ENCODE peak calls at places on chromosomes 6 and 20, in six cellular contexts. N is brain microvascular endothelial cell, V is left ventricle myocardium inferior, M is cardiac muscle cell, E is pancreas, H is H7. R is an unnamed sample.
A peak's percentile ranks its signal among the peaks of the same experiment; 100 is the strongest.

GRCh38 chr6:4491501-4492260 is 284.5 kb upstream of the CDYL start:
- DNase-seq in E (no peak), M (peak; percentile 18), V (no peak), N (peak; percentile 13), H (no peak), R (no peak)

GRCh38 chr20:43726811-43727338 is at the start of gene GTSF1L:
- DNase-seq in M (peak; percentile 71), E (no peak), V (no peak), N (peak; percentile 11), H (no peak), R (no peak)

GRCh38 chr6:21603516-21603952 is 10.0 kb downstream of the SOX4 start:
- DNase-seq in N (no peak), H (no peak), E (no peak), M (no peak), V (no peak), R (no peak)

GRCh38 chr6:147986891-147987290 is 355.7 kb upstream of the SASH1 start:
- DNase-seq in V (no peak), M (peak; percentile 62), N (no peak), E (no peak), H (no peak), R (no peak)

GRCh38 chr6:53294095-53294494 is 54.7 kb downstream of the ELOVL5 start:
- DNase-seq in M (peak; percentile 48), E (no peak), V (no peak), H (peak; percentile 53), N (no peak), R (no peak)

GRCh38 chr6:138107078-138107751 is at the start of gene PERP:
- DNase-seq in M (peak; percentile 38), E (peak; percentile 84), H (peak; percentile 79), V (peak; percentile 60), N (peak; percentile 15), R (no peak)

GRCh38 chr6:165049362-165049761 is 260.0 kb downstream of the C6orf118 start:
- DNase-seq in M (peak; percentile 28), V (no peak), H (peak; percentile 49), E (no peak), N (no peak), R (no peak)

GRCh38 chr6:38127284-38127683 is 307.8 kb downstream of the ZFAND3 start:
- DNase-seq in V (no peak), H (no peak), M (no peak), N (no peak), E (no peak), R (no peak)

GRCh38 chr6:31158863-31159855 is 770 bp downstream of the TCF19 start:
- DNase-seq in N (peak; percentile 2), V (no peak), M (peak; percentile 23), H (peak; percentile 89), E (no peak), R (no peak)

GRCh38 chr6:144346719-144347446 is 61.7 kb downstream of the UTRN start:
- DNase-seq in E (no peak), M (peak; percentile 72), H (no peak), N (peak; percentile 82), V (no peak), R (no peak)

GRCh38 chr6:130322673-130323268 is 43.0 kb upstream of the TMEM200A start:
- DNase-seq in E (peak; percentile 29), V (no peak), H (peak; percentile 27), N (peak; percentile 62), M (peak; percentile 84), R (no peak)

GRCh38 chr20:32727663-32728062 is 15.6 kb downstream of the COMMD7 start:
- DNase-seq in H (no peak), V (no peak), E (no peak), N (peak; percentile 75), M (peak; percentile 74), R (no peak)

GRCh38 chr6:6694368-6694780 is 105.9 kb downstream of the LY86 start:
- DNase-seq in E (no peak), H (peak; percentile 44), V (no peak), N (no peak), M (no peak), R (no peak)

GRCh38 chr20:50731930-50732690 is 730 bp downstream of the PARD6B start:
- DNase-seq in H (peak; percentile 73), V (no peak), N (no peak), E (no peak), M (no peak), R (no peak)

GRCh38 chr6:89951574-89952360 is 57.5 kb downstream of the GJA10 start:
- DNase-seq in H (peak; percentile 75), N (peak; percentile 45), M (peak; percentile 40), V (no peak), E (no peak), R (no peak)

GRCh38 chr20:31972481-31973386 is 4.8 kb downstream of the XKR7 start:
- DNase-seq in N (peak; percentile 11), H (no peak), E (no peak), V (no peak), M (no peak), R (peak; percentile 37)

GRCh38 chr6:150981669-150982068 is 116.2 kb downstream of the MTHFD1L start:
- DNase-seq in V (no peak), E (no peak), M (no peak), H (no peak), N (no peak), R (no peak)

GRCh38 chr20:5482791-5483190 is 166.0 kb upstream of the PROKR2 start:
- DNase-seq in N (peak; percentile 27), V (no peak), H (no peak), M (peak; percentile 56), E (no peak), R (no peak)

GRCh38 chr6:39790772-39791171 is 1.4 kb upstream of the DAAM2 start:
- DNase-seq in V (no peak), H (peak; percentile 18), N (no peak), E (no peak), M (no peak), R (no peak)

GRCh38 chr6:126477678-126478077 is 137.8 kb downstream of the CENPW start:
- DNase-seq in H (no peak), V (no peak), E (no peak), N (no peak), M (no peak), R (no peak)

GRCh38 chr6:112939543-112939942 is 592.4 kb downstream of the RFPL4B start:
- DNase-seq in V (no peak), N (no peak), E (no peak), H (no peak), M (peak; percentile 52), R (no peak)

GRCh38 chr6:150876598-150876997 is 11.1 kb downstream of the MTHFD1L start:
- DNase-seq in M (peak; percentile 27), N (no peak), E (peak; percentile 70), H (no peak), V (peak; percentile 63), R (no peak)

GRCh38 chr20:35315199-35316020 is 23.2 kb upstream of the FAM83C start:
- DNase-seq in V (no peak), E (no peak), N (no peak), H (no peak), M (no peak), R (no peak)

GRCh38 chr6:27495386-27496135 is 22.7 kb upstream of the ZNF184 start:
- DNase-seq in N (peak; percentile 92), V (peak; percentile 43), E (peak; percentile 41), H (peak; percentile 64), M (peak; percentile 79), R (no peak)

GRCh38 chr6:118171852-118172251 is 264.8 kb downstream of the SLC35F1 start:
- DNase-seq in H (no peak), M (no peak), V (no peak), N (no peak), E (no peak), R (no peak)

GRCh38 chr20:59010321-59010994 is 3.4 kb upstream of the CTSZ start:
- DNase-seq in N (no peak), M (peak; percentile 45), V (no peak), H (no peak), E (no peak), R (no peak)

GRCh38 chr6:137641474-137642077 is 147.4 kb upstream of the OLIG3 start:
- DNase-seq in N (peak; percentile 76), V (peak; percentile 45), E (peak; percentile 63), M (peak; percentile 85), H (peak; percentile 48), R (no peak)

GRCh38 chr20:45890077-45890996 is 671 bp downstream of the NEURL2 start:
- DNase-seq in E (peak; percentile 86), N (peak; percentile 83), V (peak; percentile 85), M (peak; percentile 92), H (peak; percentile 93), R (no peak)

GRCh38 chr6:2235782-2236495 is 9.5 kb downstream of the GMDS start:
- DNase-seq in M (no peak), H (no peak), N (no peak), V (no peak), E (no peak), R (no peak)

GRCh38 chr20:54318892-54319291 is 111.0 kb downstream of the PFDN4 start:
- DNase-seq in M (no peak), H (no peak), N (no peak), V (no peak), E (no peak), R (no peak)

GRCh38 chr20:54321688-54322087 is 113.8 kb downstream of the PFDN4 start:
- DNase-seq in N (no peak), M (no peak), H (no peak), V (no peak), E (no peak), R (no peak)

GRCh38 chr20:54324041-54324440 is 116.2 kb downstream of the PFDN4 start:
- DNase-seq in V (no peak), H (no peak), M (no peak), E (no peak), N (no peak), R (no peak)

GRCh38 chr20:54323227-54323734 is 115.4 kb downstream of the PFDN4 start:
- DNase-seq in N (no peak), E (no peak), V (no peak), M (peak; percentile 43), H (no peak), R (no peak)

GRCh38 chr20:54320148-54320607 is 112.3 kb downstream of the PFDN4 start:
- DNase-seq in V (no peak), N (peak; percentile 11), E (no peak), M (peak; percentile 51), H (peak; percentile 23), R (no peak)
- H3K36me3 ChIP-seq in V (no peaks in the 10 kb centered on the region), N (no peaks in the 10 kb centered on the region), E (no peaks in the 10 kb centered on the region), M (no peaks in the 10 kb centered on the region), H (no peaks in the 10 kb centered on the region), R (no peaks in the 10 kb centered on the region)

GRCh38 chr6:166639921-166640320 is 12.9 kb upstream of the RPS6KA2 start:
- DNase-seq in V (no peak), E (no peak), H (no peak), M (no peak), N (no peak), R (no peak)
- H3K4me3 ChIP-seq in V (peak overlapping the region; percentile 50), E (no peak overlapping the region), H (no peak overlapping the region), M (no peak overlapping the region), N (no peak overlapping the region), R (no peak overlapping the region)

GRCh38 chr20:25223179-25223661 is 24.7 kb upstream of the PYGB start:
- DNase-seq in V (no peak), E (no peak), M (peak; percentile 86), H (peak; percentile 83), N (peak; percentile 98), R (peak; percentile 62)
- H3K36me3 ChIP-seq in V (peaks cover 41% of the 10 kb centered on the region), E (peaks cover 6% of the 10 kb centered on the region), M (no peaks in the 10 kb centered on the region), H (no peaks in the 10 kb centered on the region), N (peaks cover 11% of the 10 kb centered on the region), R (peaks cover 15% of the 10 kb centered on the region)

DNA sequence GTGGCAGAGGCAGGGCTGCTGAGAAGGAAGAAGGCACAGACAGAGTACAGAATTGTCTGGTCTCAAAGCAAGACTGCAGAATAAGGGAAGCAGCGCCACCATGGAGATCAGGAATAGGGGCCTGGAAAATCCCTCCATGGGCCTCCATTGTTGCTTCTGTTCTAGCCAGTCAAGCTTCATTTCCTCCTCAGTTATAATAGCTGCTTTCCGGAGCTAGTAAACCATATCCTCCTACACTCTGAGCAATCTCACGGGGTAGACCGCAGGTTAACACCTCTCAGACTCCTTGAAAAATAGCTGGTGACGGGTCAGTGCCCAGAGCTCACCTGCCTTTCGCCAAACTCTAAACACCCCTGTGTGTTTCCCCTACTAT is 570 bp upstream of the HLA-DMB start:
- DNase-seq in V (no peak), H (no peak), M (no peak), E (no peak), N (no peak), R (no peak)
- H3K4me3 ChIP-seq in V (peak overlapping the region; percentile 67), H (no peak overlapping the region), M (no peak overlapping the region), E (peak overlapping the region; percentile 48), N (no peak overlapping the region), R (no peak overlapping the region)